ENCODE peak calls at places on chromosomes 3 and 15, in ten cellular contexts. T is omental fat pad, X is fibroblast of lung, H is ovary, Z is fibroblast of pulmonary artery, W is MCF 10A, L is progenitor cell of endocrine pancreas, Y is cardiac muscle cell, I is transverse colon, P is heart right ventricle. R is an unnamed sample.
A peak's percentile ranks its signal among the peaks of the same experiment; 100 is the strongest.

GRCh38 chr15:95929232-95929846 is 401.2 kb upstream of the NR2F2 start:
- DNase-seq in Z (peak; percentile 28), I (no peak), T (no peak), W (no peak), L (no peak), Y (no peak), H (no peak), P (no peak), X (peak; percentile 63), R (no peak)

GRCh38 chr3:32325957-32326356 is 65.7 kb upstream of the CMTM7 start:
- DNase-seq in Y (no peak), L (no peak), X (peak; percentile 22), W (peak; percentile 41), H (no peak), T (no peak), I (no peak), Z (no peak), P (no peak), R (no peak)

GRCh38 chr3:114756506-114757279 is 390.4 kb downstream of the ZBTB20 start:
- DNase-seq in Y (no peak), I (no peak), H (no peak), T (no peak), W (no peak), L (no peak), P (peak; percentile 23), X (peak; percentile 48), Z (peak; percentile 43), R (no peak)

GRCh38 chr3:184133840-184134745 is 1.1 kb upstream of the EIF2B5 start:
- DNase-seq in T (peak; percentile 43), H (peak; percentile 79), Y (peak; percentile 90), P (peak; percentile 86), L (peak; percentile 61), W (peak; percentile 85), I (peak; percentile 88), X (peak; percentile 83), Z (peak; percentile 84), R (no peak)

GRCh38 chr3:98592345-98592935 is 971 bp downstream of the CPOX start:
- DNase-seq in L (no peak), P (no peak), X (no peak), Z (no peak), W (no peak), I (no peak), Y (no peak), T (no peak), H (no peak), R (no peak)

GRCh38 chr15:76433798-76434400 is 97.3 kb downstream of the ISL2 start:
- DNase-seq in H (no peak), L (no peak), Z (peak; percentile 24), W (no peak), Y (no peak), I (no peak), T (no peak), P (no peak), X (peak; percentile 68), R (no peak)

GRCh38 chr15:95017950-95018349 is 786.6 kb downstream of the MCTP2 start:
- DNase-seq in I (peak; percentile 16), P (peak; percentile 76), T (peak; percentile 28), Z (peak; percentile 62), H (peak; percentile 18), Y (peak; percentile 57), X (peak; percentile 23), W (peak; percentile 67), L (no peak), R (no peak)

GRCh38 chr15:33021806-33022389 is 172.6 kb downstream of the FMN1 start:
- DNase-seq in I (no peak), Y (peak; percentile 72), P (peak; percentile 35), W (peak; percentile 76), L (no peak), T (no peak), Z (peak; percentile 73), X (peak; percentile 52), H (no peak), R (peak; percentile 34)

GRCh38 chr3:176950743-176951142 is 246.5 kb downstream of the TBL1XR1 start:
- DNase-seq in W (peak; percentile 86), X (peak; percentile 95), T (no peak), Y (no peak), H (no peak), Z (peak; percentile 37), I (no peak), L (no peak), P (no peak), R (no peak)

GRCh38 chr3:105957722-105958121 is 88.9 kb upstream of the CBLB start:
- DNase-seq in Y (no peak), W (peak; percentile 20), X (peak; percentile 88), T (no peak), P (no peak), L (no peak), Z (peak; percentile 50), H (no peak), I (no peak), R (no peak)

GRCh38 chr3:117201906-117202305 is 492.3 kb downstream of the TUSC7 start:
- DNase-seq in H (no peak), W (no peak), I (no peak), P (no peak), X (no peak), L (no peak), Z (no peak), Y (no peak), T (no peak), R (no peak)

GRCh38 chr3:119639494-119640350 is 20.7 kb downstream of the POPDC2 start:
- DNase-seq in X (no peak), I (no peak), H (no peak), W (no peak), L (no peak), Y (no peak), Z (no peak), P (no peak), T (no peak), R (no peak)

GRCh38 chr3:122476532-122476931 is 38.2 kb downstream of the KPNA1 start:
- DNase-seq in I (no peak), T (no peak), X (no peak), L (no peak), Y (no peak), Z (no peak), W (no peak), P (no peak), H (no peak), R (no peak)

GRCh38 chr3:129313415-129313982 is 34.8 kb downstream of the HMCES start:
- DNase-seq in Y (no peak), L (no peak), Z (peak; percentile 34), I (peak; percentile 31), H (peak; percentile 46), W (peak; percentile 10), P (no peak), T (peak; percentile 20), X (no peak), R (no peak)

GRCh38 chr15:87563840-87564239 is 692.7 kb downstream of the NTRK3 start:
- DNase-seq in H (no peak), Y (no peak), Z (no peak), P (no peak), I (no peak), T (no peak), X (no peak), W (no peak), L (no peak), R (no peak)

GRCh38 chr3:129245141-129245540 is 4.3 kb upstream of the COPG1 start:
- DNase-seq in T (no peak), I (no peak), W (peak; percentile 41), X (no peak), P (no peak), Z (no peak), L (no peak), Y (no peak), H (no peak), R (no peak)

GRCh38 chr3:184737641-184738518 is 26.0 kb upstream of the MAGEF1 start:
- DNase-seq in P (no peak), T (no peak), X (peak; percentile 76), Z (peak; percentile 76), H (no peak), W (peak; percentile 77), Y (no peak), I (no peak), L (no peak), R (no peak)

GRCh38 chr3:143252931-143253330 is 133.4 kb downstream of the CHST2 start:
- DNase-seq in T (no peak), P (no peak), I (no peak), Z (no peak), H (no peak), Y (no peak), W (peak; percentile 2), L (no peak), X (no peak), R (no peak)

GRCh38 chr3:51637941-51638471 is 33.0 kb upstream of the TEX264 start:
- DNase-seq in W (peak; percentile 72), Z (peak; percentile 75), T (no peak), H (no peak), L (no peak), I (peak; percentile 35), P (no peak), Y (peak; percentile 56), X (peak; percentile 43), R (peak; percentile 39)

GRCh38 chr3:51646091-51646490 is 25.0 kb upstream of the TEX264 start:
- DNase-seq in X (peak; percentile 23), T (no peak), Z (no peak), Y (no peak), W (no peak), L (no peak), P (no peak), I (no peak), H (no peak), R (no peak)

GRCh38 chr3:51637144-51637940 is 33.7 kb upstream of the TEX264 start:
- DNase-seq in T (no peak), I (no peak), L (no peak), X (no peak), W (no peak), Z (no peak), Y (no peak), P (no peak), H (no peak), R (no peak)

GRCh38 chr3:51642462-51642861 is 28.6 kb upstream of the TEX264 start:
- DNase-seq in W (peak; percentile 14), L (no peak), Y (peak; percentile 6), X (no peak), I (no peak), T (no peak), Z (peak; percentile 45), H (no peak), P (no peak), R (no peak)
- TF ChIP-seq CTCF in W (peak; percentile 40), L (peak; percentile 32), Y (peak; percentile 46), X (peak; percentile 33), I (no peak), T (no peak), Z (peak; percentile 49), H (no peak), P (peak; percentile 39), R (peak; percentile 38)

GRCh38 chr3:178063475-178063874 is 472.8 kb upstream of the KCNMB2 start:
- DNase-seq in L (no peak), X (peak; percentile 51), Z (peak; percentile 62), H (no peak), T (no peak), Y (no peak), I (no peak), W (no peak), P (no peak), R (peak; percentile 32)
- TF ChIP-seq CTCF in L (no peak), X (no peak), Z (no peak), H (no peak), T (no peak), Y (no peak), I (no peak), W (no peak), P (no peak), R (no peak)

GRCh38 chr3:159882784-159883779 is 105.6 kb upstream of the IL12A start:
- DNase-seq in W (no peak), L (no peak), H (peak; percentile 21), T (no peak), X (peak; percentile 92), P (no peak), Z (peak; percentile 32), I (no peak), Y (peak; percentile 18), R (peak; percentile 84)
- TF ChIP-seq CTCF in W (no peak), L (no peak), H (no peak), T (no peak), X (no peak), P (no peak), Z (no peak), I (no peak), Y (no peak), R (peak; percentile 19)

GRCh38 chr15:81480645-81481053 is 106.6 kb upstream of the TMC3 start:
- DNase-seq in X (peak; percentile 39), P (peak; percentile 70), Z (peak; percentile 77), T (no peak), I (no peak), L (peak; percentile 19), W (peak; percentile 62), Y (peak; percentile 80), H (peak; percentile 24), R (peak; percentile 29)
- TF ChIP-seq CTCF in X (peak; percentile 60), P (peak; percentile 86), Z (peak; percentile 62), T (peak; percentile 93), I (peak; percentile 86), L (peak; percentile 88), W (peak; percentile 79), Y (peak; percentile 67), H (peak; percentile 66), R (peak; percentile 70)